ENCODE peak calls at places on chromosomes 11 and 22, in ten cellular contexts. B, E, V, J, D, Y, A, C, H and I are unnamed samples.

GRCh38 chr11:105899776-105900175 is 122.3 kb downstream of the MSANTD4 start:
- DNase-seq in B (no peak), E (no peak), V (no peak), J (no peak), D (no peak), Y (no peak), A (no peak), C (no peak), H (no peak), I (no peak)

GRCh38 chr11:126754850-126755426 is 245.6 kb downstream of the KIRREL3 start:
- DNase-seq in B (no peak), E (no peak), V (no peak), J (no peak), D (no peak), Y (no peak), A (no peak), C (no peak), H (no peak), I (no peak)

GRCh38 chr11:19027829-19028595 is 32.5 kb downstream of the MRGPRX2 start:
- DNase-seq in B (peak; percentile 67), E (no peak), V (no peak), J (no peak), D (no peak), Y (peak; percentile 22), A (no peak), C (peak; percentile 29), H (peak; percentile 27), I (peak; percentile 72)

GRCh38 chr11:69437001-69437875 is 44.2 kb upstream of the LINC01488 start:
- DNase-seq in B (no peak), E (no peak), V (no peak), J (no peak), D (peak; percentile 65), Y (no peak), A (no peak), C (peak; percentile 82), H (peak; percentile 25), I (peak; percentile 52)

GRCh38 chr11:75571625-75572024 is 9.6 kb downstream of the SERPINH1 start:
- DNase-seq in B (no peak), E (no peak), V (no peak), J (no peak), D (no peak), Y (no peak), A (no peak), C (no peak), H (no peak), I (no peak)

GRCh38 chr11:30342736-30343166 is 19.8 kb downstream of the ARL14EP start:
- DNase-seq in B (no peak), E (no peak), V (no peak), J (no peak), D (no peak), Y (no peak), A (no peak), C (no peak), H (no peak), I (no peak)

GRCh38 chr11:15641191-15641810 is 526.6 kb downstream of the INSC start:
- DNase-seq in B (no peak), E (no peak), V (no peak), J (no peak), D (no peak), Y (no peak), A (no peak), C (no peak), H (no peak), I (no peak)

GRCh38 chr11:133338588-133338987 is 193.7 kb downstream of the OPCML start:
- DNase-seq in B (no peak), E (no peak), V (no peak), J (no peak), D (no peak), Y (no peak), A (no peak), C (no peak), H (no peak), I (no peak)

GRCh38 chr11:69531717-69532088 is 50.2 kb downstream of the LINC01488 start:
- DNase-seq in B (no peak), E (no peak), V (no peak), J (no peak), D (peak; percentile 25), Y (no peak), A (no peak), C (no peak), H (no peak), I (no peak)

GRCh38 chr22:30861131-30861530 is 107.4 kb downstream of the MORC2 start:
- DNase-seq in B (no peak), E (no peak), V (no peak), J (no peak), D (peak; percentile 22), Y (no peak), A (no peak), C (no peak), H (no peak), I (no peak)

GRCh38 chr22:18077639-18078328 is at the start of gene PEX26:
- DNase-seq in B (peak; percentile 86), E (peak; percentile 86), V (peak; percentile 96), J (peak; percentile 89), D (peak; percentile 96), Y (peak; percentile 93), A (peak; percentile 92), C (peak; percentile 92), H (peak; percentile 87), I (peak; percentile 96)

GRCh38 chr22:49783926-49784629 is 43.6 kb downstream of the BRD1 start:
- DNase-seq in B (no peak), E (no peak), V (peak; percentile 4), J (no peak), D (no peak), Y (no peak), A (no peak), C (no peak), H (no peak), I (no peak)

GRCh38 chr22:37985751-37986281 is 1.5 kb upstream of the SOX10 start:
- DNase-seq in B (no peak), E (no peak), V (no peak), J (no peak), D (no peak), Y (no peak), A (no peak), C (no peak), H (no peak), I (peak; percentile 31)

GRCh38 chr11:126102436-126102894 is 39.8 kb upstream of the CDON start:
- DNase-seq in B (no peak), E (no peak), V (no peak), J (no peak), D (no peak), Y (no peak), A (peak; percentile 70), C (peak; percentile 25), H (no peak), I (peak; percentile 68)

GRCh38 chr11:34977039-34977906 is 60.9 kb downstream of the PDHX start:
- DNase-seq in B (peak; percentile 79), E (peak; percentile 90), V (no peak), J (no peak), D (no peak), Y (peak; percentile 79), A (no peak), C (no peak), H (no peak), I (no peak)
- H3K4me3 ChIP-seq in B (peak overlapping the region; percentile 24), E (no peak overlapping the region), V (no peak overlapping the region), J (no peak overlapping the region), D (no peak overlapping the region), Y (peak overlapping the region; percentile 23), A (no peak overlapping the region), C (no peak overlapping the region), H (no peak overlapping the region), I (no peak overlapping the region)

DNA sequence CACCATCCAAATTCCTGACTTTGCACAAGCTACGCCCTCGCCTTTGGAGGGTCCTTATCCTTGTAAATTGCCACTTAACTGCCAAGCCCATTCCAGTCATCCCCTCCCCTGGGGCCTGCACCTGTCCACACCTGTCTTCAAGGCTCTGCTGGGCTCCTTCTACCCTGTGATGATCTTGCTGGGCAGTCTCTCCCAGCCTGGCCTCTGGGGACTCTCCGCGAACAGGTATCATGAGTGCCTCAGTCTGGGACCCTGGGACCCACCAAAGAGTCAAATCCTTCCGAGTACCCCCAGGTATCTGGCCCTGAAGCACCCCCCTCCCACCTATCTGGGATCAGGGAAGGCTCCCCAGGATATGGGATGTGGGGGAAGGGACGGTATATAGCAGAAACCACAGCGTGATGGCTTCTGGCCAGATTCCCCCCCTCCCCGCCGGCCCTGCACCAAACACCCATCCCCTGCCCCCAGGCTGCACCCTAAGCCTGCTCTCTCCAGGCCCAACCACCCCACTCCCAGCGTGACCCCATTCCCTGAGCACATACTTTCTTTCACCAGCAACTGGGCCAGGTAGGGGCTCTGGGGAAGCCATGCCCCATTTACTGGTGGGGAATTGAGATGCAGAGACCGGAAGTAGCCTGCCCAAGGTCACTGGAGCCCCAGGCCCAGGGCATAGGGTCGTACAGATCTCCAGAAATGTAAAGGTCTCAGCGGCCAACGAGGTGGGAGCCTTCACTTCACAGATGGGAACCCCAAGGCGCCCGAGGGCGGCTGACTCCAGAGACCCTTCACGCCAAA is 718 bp downstream of the ARAP1 start:
- DNase-seq in B (no peak), E (no peak), V (no peak), J (no peak), D (no peak), Y (no peak), A (no peak), C (no peak), H (no peak), I (no peak)
- H3K4me3 ChIP-seq in B (peak overlapping the region; percentile 77), E (peak overlapping the region; percentile 79), V (peak overlapping the region; percentile 93), J (peak overlapping the region; percentile 77), D (peak overlapping the region; percentile 57), Y (peak overlapping the region; percentile 77), A (peak overlapping the region; percentile 49), C (peak overlapping the region; percentile 94), H (peak overlapping the region; percentile 66), I (peak overlapping the region; percentile 6)

GRCh38 chr11:12914401-12914912 is 94.7 kb upstream of the RASSF10 start:
- DNase-seq in B (no peak), E (no peak), V (no peak), J (no peak), D (no peak), Y (no peak), A (peak; percentile 33), C (no peak), H (peak; percentile 38), I (peak; percentile 95)
- H3K4me3 ChIP-seq in B (no peak overlapping the region), E (no peak overlapping the region), V (no peak overlapping the region), J (no peak overlapping the region), D (no peak overlapping the region), Y (no peak overlapping the region), A (no peak overlapping the region), C (no peak overlapping the region), H (no peak overlapping the region), I (no peak overlapping the region)

GRCh38 chr11:82942376-82942775 is 40.8 kb downstream of the DDIAS start:
- DNase-seq in B (no peak), E (no peak), V (no peak), J (no peak), D (no peak), Y (no peak), A (no peak), C (no peak), H (no peak), I (no peak)

GRCh38 chr11:82936261-82936660 is 34.7 kb downstream of the DDIAS start:
- DNase-seq in B (no peak), E (no peak), V (no peak), J (no peak), D (no peak), Y (peak; percentile 79), A (no peak), C (no peak), H (peak; percentile 15), I (no peak)

GRCh38 chr11:82939456-82939855 is 37.9 kb downstream of the DDIAS start:
- DNase-seq in B (no peak), E (no peak), V (no peak), J (no peak), D (no peak), Y (no peak), A (no peak), C (no peak), H (no peak), I (no peak)

GRCh38 chr11:82932564-82932963 is 31.0 kb downstream of the DDIAS start:
- DNase-seq in B (no peak), E (no peak), V (no peak), J (no peak), D (no peak), Y (no peak), A (no peak), C (no peak), H (no peak), I (no peak)

GRCh38 chr11:82937554-82937953 is 36.0 kb downstream of the DDIAS start:
- DNase-seq in B (no peak), E (no peak), V (no peak), J (no peak), D (no peak), Y (no peak), A (no peak), C (peak; percentile 8), H (no peak), I (no peak)
- H3K4me3 ChIP-seq in B (no peak overlapping the region), E (no peak overlapping the region), V (no peak overlapping the region), J (no peak overlapping the region), D (no peak overlapping the region), Y (no peak overlapping the region), A (no peak overlapping the region), C (no peak overlapping the region), H (no peak overlapping the region), I (no peak overlapping the region)